ENCODE peak calls at places on chromosome 10, in four cellular contexts. One of them, this sample, is unnamed.

GRCh38 chr10:33032354-33033254 is 74.6 kb upstream of the ITGB1 start:
- DNase-seq in NCI-H460: no peak
- DNase-seq in BE2C: no peak
- DNase-seq in CD8-positive, alpha-beta memory T cell: no peak
- DNase-seq in this sample: no peak

GRCh38 chr10:48253970-48254657 is 20.4 kb downstream of the FRMPD2 start:
- DNase-seq in BE2C: no peak
- DNase-seq in CD8-positive, alpha-beta memory T cell: no peak
- DNase-seq in NCI-H460: no peak
- DNase-seq in this sample: no peak

GRCh38 chr10:132476146-132477065 is 61.2 kb upstream of the INPP5A start:
- DNase-seq in BE2C: no peak
- DNase-seq in CD8-positive, alpha-beta memory T cell: no peak
- DNase-seq in NCI-H460: no peak
- DNase-seq in this sample: no peak

GRCh38 chr10:113085776-113086175 is 135.7 kb downstream of the TCF7L2 start:
- DNase-seq in CD8-positive, alpha-beta memory T cell: no peak
- DNase-seq in BE2C: no peak
- DNase-seq in NCI-H460: no peak
- DNase-seq in this sample: no peak

GRCh38 chr10:131852823-131853609 is 47.8 kb upstream of the PPP2R2D start:
- DNase-seq in CD8-positive, alpha-beta memory T cell: no peak
- DNase-seq in BE2C: peak
- DNase-seq in NCI-H460: no peak
- DNase-seq in this sample: no peak

GRCh38 chr10:97422921-97423420 is 3.0 kb upstream of the PGAM1 start:
- DNase-seq in NCI-H460: no peak
- DNase-seq in BE2C: no peak
- DNase-seq in CD8-positive, alpha-beta memory T cell: no peak
- DNase-seq in this sample: no peak

GRCh38 chr10:126846959-126847358 is 58.3 kb upstream of the DOCK1 start:
- DNase-seq in CD8-positive, alpha-beta memory T cell: no peak
- DNase-seq in BE2C: no peak
- DNase-seq in NCI-H460: no peak
- DNase-seq in this sample: no peak

GRCh38 chr10:10935032-10935431 is 82.6 kb upstream of the CELF2 start:
- DNase-seq in NCI-H460: no peak
- DNase-seq in BE2C: no peak
- DNase-seq in CD8-positive, alpha-beta memory T cell: no peak
- DNase-seq in this sample: no peak

GRCh38 chr10:32692174-32692573 is 246.2 kb downstream of the CCDC7 start:
- DNase-seq in CD8-positive, alpha-beta memory T cell: no peak
- DNase-seq in NCI-H460: no peak
- DNase-seq in BE2C: no peak
- DNase-seq in this sample: peak

GRCh38 chr10:102632394-102633062 is 11.8 kb upstream of the TRIM8 start:
- DNase-seq in CD8-positive, alpha-beta memory T cell: no peak
- DNase-seq in BE2C: no peak
- DNase-seq in NCI-H460: no peak
- DNase-seq in this sample: no peak

GRCh38 chr10:4984223-4984622 is 19.4 kb downstream of the AKR1C2 start:
- DNase-seq in BE2C: no peak
- DNase-seq in CD8-positive, alpha-beta memory T cell: no peak
- DNase-seq in NCI-H460: no peak
- DNase-seq in this sample: no peak

GRCh38 chr10:4538016-4538415 is 288.0 kb upstream of the AKR1E2 start:
- DNase-seq in NCI-H460: no peak
- DNase-seq in CD8-positive, alpha-beta memory T cell: no peak
- DNase-seq in BE2C: no peak
- DNase-seq in this sample: no peak

GRCh38 chr10:29150010-29150409 is 138.9 kb upstream of the LYZL1 start:
- DNase-seq in BE2C: peak
- DNase-seq in NCI-H460: no peak
- DNase-seq in CD8-positive, alpha-beta memory T cell: no peak
- DNase-seq in this sample: no peak

This sample was measured in SK-MEL-5.